ENCODE peak calls at places on chromosome X, in five cellular contexts. S, U, G, W and Y are unnamed samples.

GRCh38 chrX:53071604-53072417 is 10.4 kb upstream of the TSPYL2 start:
- DNase-seq in S (peak), U (peak), G (no peak), W (peak), Y (peak)

GRCh38 chrX:44224760-44225159 is 118.7 kb downstream of the EFHC2 start:
- DNase-seq in S (no peak), U (no peak), G (no peak), W (no peak), Y (no peak)

GRCh38 chrX:253451-254297 is 27.5 kb upstream of the PLCXD1 start:
- DNase-seq in S (no peak), U (no peak), G (no peak), W (no peak), Y (peak)

GRCh38 chrX:48516987-48517386 is 4.6 kb upstream of the EBP start:
- DNase-seq in S (no peak), U (no peak), G (no peak), W (no peak), Y (no peak)

GRCh38 chrX:135416546-135416945 is 5.2 kb upstream of the SMIM10L2A start:
- DNase-seq in S (no peak), U (no peak), G (no peak), W (no peak), Y (no peak)

GRCh38 chrX:69503835-69504625 is at the start of gene NALF2:
- DNase-seq in S (peak), U (no peak), G (no peak), W (peak), Y (peak)

GRCh38 chrX:8289523-8289922 is 118.5 kb upstream of the VCX2 start:
- DNase-seq in S (no peak), U (no peak), G (no peak), W (no peak), Y (no peak)

GRCh38 chrX:29143356-29143755 is 556.1 kb downstream of the IL1RAPL1 start:
- DNase-seq in S (no peak), U (peak), G (no peak), W (no peak), Y (no peak)

GRCh38 chrX:143669395-143669794 is 33.5 kb upstream of the SLITRK4 start:
- DNase-seq in S (peak), U (peak), G (no peak), W (no peak), Y (no peak)

GRCh38 chrX:31838617-31839016 is 766.8 kb upstream of the FTHL17 start:
- DNase-seq in S (no peak), U (no peak), G (no peak), W (no peak), Y (no peak)

GRCh38 chrX:42978655-42979379 is 200.9 kb upstream of the PPP1R2C start:
- DNase-seq in S (no peak), U (no peak), G (no peak), W (no peak), Y (no peak)

GRCh38 chrX:150308041-150308440 is 55.1 kb upstream of the MAMLD1 start:
- DNase-seq in S (no peak), U (no peak), G (no peak), W (no peak), Y (no peak)

GRCh38 chrX:22134681-22135080 is 102.6 kb downstream of the PHEX start:
- DNase-seq in S (peak), U (no peak), G (peak), W (peak), Y (no peak)

GRCh38 chrX:30627818-30628652 is 25.2 kb upstream of the GK start:
- DNase-seq in S (no peak), U (peak), G (no peak), W (no peak), Y (no peak)

GRCh38 chrX:100316987-100317386 is 93.1 kb downstream of the PCDH19 start:
- DNase-seq in S (peak), U (no peak), G (no peak), W (no peak), Y (no peak)

GRCh38 chrX:65745992-65746391 is 78.5 kb downstream of the MSN start:
- DNase-seq in S (no peak), U (peak), G (no peak), W (no peak), Y (no peak)

GRCh38 chrX:13266641-13267420 is 53.0 kb downstream of the ATXN3L start:
- DNase-seq in S (no peak), U (no peak), G (no peak), W (no peak), Y (no peak)

GRCh38 chrX:37872303-37872655 is 24.9 kb upstream of the DYNLT3 start:
- DNase-seq in S (no peak), U (no peak), G (no peak), W (no peak), Y (no peak)

GRCh38 chrX:30489323-30489722 is 88.2 kb downstream of the TASL start:
- DNase-seq in S (no peak), U (peak), G (no peak), W (no peak), Y (no peak)

GRCh38 chrX:109393859-109394258 is 88.0 kb downstream of the GUCY2F start:
- DNase-seq in S (no peak), U (peak), G (no peak), W (no peak), Y (no peak)